ENCODE peak calls at places on chromosome 12, in seven cellular contexts. One of them, this sample, is unnamed.

GRCh38 chr12:52813885-52814709 is at the start of gene KRT4:
- DNase-seq in activated T-helper 1 cell treated with anti-CD3 and anti-CD28 coated beads, Interleukin-2, amount 50 U/mL, for 16 hours: no peak
- DNase-seq in progenitor cell of endocrine pancreas: no peak
- DNase-seq in HCEC 1CT: no peak
- DNase-seq in NCI-H526 treated with DMSO at 0.1 percent for 48 hours: no peak
- DNase-seq in breast epithelium: no peak
- DNase-seq in aorta: no peak
- DNase-seq in this sample: no peak

GRCh38 chr12:116818341-116818856 is 62.8 kb downstream of the HRK start:
- DNase-seq in HCEC 1CT: no peak
- DNase-seq in aorta: no peak
- DNase-seq in activated T-helper 1 cell treated with anti-CD3 and anti-CD28 coated beads, Interleukin-2, amount 50 U/mL, for 16 hours: no peak
- DNase-seq in NCI-H526 treated with DMSO at 0.1 percent for 48 hours: no peak
- DNase-seq in breast epithelium: no peak
- DNase-seq in progenitor cell of endocrine pancreas: no peak
- DNase-seq in this sample: peak

GRCh38 chr12:57810450-57810849 is 8.1 kb downstream of the AVIL start:
- DNase-seq in progenitor cell of endocrine pancreas: no peak
- DNase-seq in activated T-helper 1 cell treated with anti-CD3 and anti-CD28 coated beads, Interleukin-2, amount 50 U/mL, for 16 hours: no peak
- DNase-seq in aorta: no peak
- DNase-seq in HCEC 1CT: peak
- DNase-seq in breast epithelium: no peak
- DNase-seq in NCI-H526 treated with DMSO at 0.1 percent for 48 hours: no peak
- DNase-seq in this sample: no peak

GRCh38 chr12:96457191-96457930 is 32.0 kb upstream of the CFAP54 start:
- DNase-seq in activated T-helper 1 cell treated with anti-CD3 and anti-CD28 coated beads, Interleukin-2, amount 50 U/mL, for 16 hours: no peak
- DNase-seq in progenitor cell of endocrine pancreas: no peak
- DNase-seq in HCEC 1CT: no peak
- DNase-seq in NCI-H526 treated with DMSO at 0.1 percent for 48 hours: no peak
- DNase-seq in breast epithelium: no peak
- DNase-seq in aorta: no peak
- DNase-seq in this sample: no peak

GRCh38 chr12:132282031-132282949 is 47.1 kb downstream of the GALNT9 start:
- DNase-seq in breast epithelium: no peak
- DNase-seq in NCI-H526 treated with DMSO at 0.1 percent for 48 hours: no peak
- DNase-seq in aorta: no peak
- DNase-seq in activated T-helper 1 cell treated with anti-CD3 and anti-CD28 coated beads, Interleukin-2, amount 50 U/mL, for 16 hours: no peak
- DNase-seq in progenitor cell of endocrine pancreas: no peak
- DNase-seq in HCEC 1CT: no peak
- DNase-seq in this sample: no peak

GRCh38 chr12:90479237-90479636 is 475.7 kb downstream of the CCER1 start:
- DNase-seq in HCEC 1CT: no peak
- DNase-seq in NCI-H526 treated with DMSO at 0.1 percent for 48 hours: no peak
- DNase-seq in breast epithelium: no peak
- DNase-seq in activated T-helper 1 cell treated with anti-CD3 and anti-CD28 coated beads, Interleukin-2, amount 50 U/mL, for 16 hours: no peak
- DNase-seq in aorta: no peak
- DNase-seq in progenitor cell of endocrine pancreas: no peak
- DNase-seq in this sample: no peak

GRCh38 chr12:25424186-25424854 is 128.8 kb downstream of the LMNTD1 start:
- DNase-seq in activated T-helper 1 cell treated with anti-CD3 and anti-CD28 coated beads, Interleukin-2, amount 50 U/mL, for 16 hours: no peak
- DNase-seq in aorta: no peak
- DNase-seq in breast epithelium: no peak
- DNase-seq in progenitor cell of endocrine pancreas: no peak
- DNase-seq in HCEC 1CT: no peak
- DNase-seq in NCI-H526 treated with DMSO at 0.1 percent for 48 hours: no peak
- DNase-seq in this sample: no peak

GRCh38 chr12:124867389-124867930 is 3.8 kb upstream of the SCARB1 start:
- DNase-seq in breast epithelium: no peak
- DNase-seq in activated T-helper 1 cell treated with anti-CD3 and anti-CD28 coated beads, Interleukin-2, amount 50 U/mL, for 16 hours: no peak
- DNase-seq in HCEC 1CT: peak
- DNase-seq in NCI-H526 treated with DMSO at 0.1 percent for 48 hours: no peak
- DNase-seq in aorta: no peak
- DNase-seq in progenitor cell of endocrine pancreas: no peak
- DNase-seq in this sample: no peak

GRCh38 chr12:31715283-31715825 is 13.5 kb downstream of the AMN1 start:
- DNase-seq in breast epithelium: no peak
- DNase-seq in HCEC 1CT: no peak
- DNase-seq in activated T-helper 1 cell treated with anti-CD3 and anti-CD28 coated beads, Interleukin-2, amount 50 U/mL, for 16 hours: no peak
- DNase-seq in aorta: no peak
- DNase-seq in progenitor cell of endocrine pancreas: no peak
- DNase-seq in NCI-H526 treated with DMSO at 0.1 percent for 48 hours: no peak
- DNase-seq in this sample: no peak

This sample was measured in CD8-positive, alpha-beta memory T cell.